ENCODE peak calls at places on chromosome 1, in nine cellular contexts. X, A, H, U, B, O, R, Z and E are unnamed samples.

GRCh38 chr1:157626099-157626498 is 28.2 kb upstream of the FCRL4 start:
- DNase-seq in X (peak; percentile 50), A (peak; percentile 25), H (no peak), U (peak; percentile 41), B (peak; percentile 12), O (no peak), R (no peak), Z (peak; percentile 5), E (peak; percentile 38)

GRCh38 chr1:34597877-34598514 is 156.9 kb upstream of the GJB5 start:
- DNase-seq in X (peak; percentile 75), A (peak; percentile 92), H (peak; percentile 6), U (peak; percentile 81), B (peak; percentile 73), O (no peak), R (peak; percentile 51), Z (peak; percentile 48), E (peak; percentile 74)

GRCh38 chr1:37989381-37989930 is 366 bp downstream of the SF3A3 start:
- DNase-seq in X (peak; percentile 31), A (peak; percentile 43), H (peak; percentile 23), U (no peak), B (no peak), O (no peak), R (no peak), Z (peak; percentile 20), E (no peak)

GRCh38 chr1:114024049-114024448 is 44.8 kb downstream of the OLFML3 start:
- DNase-seq in X (no peak), A (no peak), H (no peak), U (no peak), B (peak; percentile 51), O (no peak), R (no peak), Z (no peak), E (no peak)

GRCh38 chr1:58539553-58539952 is 7.0 kb downstream of the OMA1 start:
- DNase-seq in X (peak; percentile 9), A (no peak), H (peak; percentile 12), U (no peak), B (no peak), O (no peak), R (no peak), Z (no peak), E (no peak)

GRCh38 chr1:59397459-59397858 is 100.6 kb downstream of the FGGY start:
- DNase-seq in X (no peak), A (no peak), H (no peak), U (no peak), B (no peak), O (no peak), R (no peak), Z (no peak), E (no peak)

GRCh38 chr1:164384262-164384661 is 174.7 kb upstream of the PBX1 start:
- DNase-seq in X (no peak), A (no peak), H (no peak), U (no peak), B (no peak), O (no peak), R (no peak), Z (no peak), E (no peak)

GRCh38 chr1:168918860-168919741 is 187.4 kb upstream of the ATP1B1 start:
- DNase-seq in X (no peak), A (no peak), H (no peak), U (no peak), B (no peak), O (no peak), R (peak; percentile 16), Z (peak; percentile 92), E (no peak)

GRCh38 chr1:29876902-29877301 is 640.6 kb downstream of the PTPRU start:
- DNase-seq in X (no peak), A (no peak), H (no peak), U (no peak), B (peak; percentile 52), O (no peak), R (no peak), Z (no peak), E (no peak)

GRCh38 chr1:232271991-232272589 is 357.8 kb downstream of the SIPA1L2 start:
- DNase-seq in X (no peak), A (no peak), H (peak; percentile 31), U (no peak), B (no peak), O (no peak), R (no peak), Z (no peak), E (no peak)

GRCh38 chr1:15345711-15346355 is 63.9 kb upstream of the EFHD2 start:
- DNase-seq in X (peak; percentile 67), A (no peak), H (no peak), U (peak; percentile 77), B (no peak), O (no peak), R (peak; percentile 39), Z (peak; percentile 69), E (peak; percentile 64)

GRCh38 chr1:116002781-116003455 is 26.6 kb downstream of the SLC22A15 start:
- DNase-seq in X (no peak), A (no peak), H (no peak), U (no peak), B (no peak), O (no peak), R (no peak), Z (no peak), E (no peak)

GRCh38 chr1:62070384-62071011 is 124.2 kb upstream of the L1TD1 start:
- DNase-seq in X (no peak), A (peak; percentile 25), H (peak; percentile 13), U (no peak), B (peak; percentile 33), O (no peak), R (peak; percentile 12), Z (no peak), E (no peak)
- TF ChIP-seq CTCF in X (peak; percentile 19), A (peak; percentile 83), H (peak; percentile 52), U (peak; percentile 3), B (peak; percentile 87), O (no peak), R (peak; percentile 44), Z (peak; percentile 2), E (peak; percentile 39)

DNA sequence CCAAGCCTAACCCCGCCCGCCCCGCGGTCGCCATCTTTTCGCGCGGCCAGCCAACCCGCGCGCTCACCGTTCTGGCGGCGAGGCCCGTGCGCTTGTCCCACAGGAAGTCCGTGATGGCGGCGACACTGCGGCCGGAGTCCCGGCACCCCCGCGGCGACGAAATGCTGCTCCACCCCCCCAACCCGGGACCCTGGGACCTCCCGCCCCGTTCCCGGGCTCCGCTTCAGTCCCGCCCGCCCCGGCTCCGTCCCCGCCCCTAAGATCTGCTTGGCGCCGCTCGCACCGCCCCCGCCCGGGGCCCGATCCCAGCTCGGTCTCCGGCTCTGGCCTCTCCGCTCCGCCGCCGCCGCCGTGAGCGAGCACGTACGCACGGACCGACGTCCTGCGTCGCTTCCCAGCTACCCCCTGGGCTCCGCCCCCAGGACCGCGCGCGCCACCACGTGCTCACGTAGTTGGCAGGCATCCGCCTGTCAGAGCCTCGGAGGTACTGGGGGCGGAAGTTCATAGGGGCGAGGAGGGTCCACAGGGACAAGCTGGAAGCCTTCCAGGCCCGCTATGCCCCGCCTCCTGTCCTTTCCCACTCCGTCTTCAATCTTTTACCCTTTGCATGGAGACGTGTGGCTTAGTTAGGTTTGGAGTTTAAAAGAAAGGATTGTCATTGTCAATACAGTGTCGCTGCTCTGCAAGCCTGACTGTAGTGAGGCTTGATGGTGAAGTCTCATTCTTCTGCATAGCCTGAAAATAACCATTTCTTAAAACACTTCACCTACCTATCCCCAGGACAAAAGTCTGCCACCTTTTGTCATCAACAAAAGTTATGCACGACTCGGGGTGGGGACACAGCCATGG is at the start of gene CLK2:
- DNase-seq in X (peak; percentile 97), A (peak; percentile 90), H (peak; percentile 88), U (peak; percentile 98), B (peak; percentile 99), O (peak; percentile 96), R (peak; percentile 96), Z (peak; percentile 78), E (peak; percentile 98)
- TF ChIP-seq CTCF in X (no peak), A (no peak), H (no peak), U (no peak), B (no peak), O (no peak), R (no peak), Z (no peak), E (peak; percentile 3)

GRCh38 chr1:3616861-3617260 is 5.6 kb upstream of the MEGF6 start:
- DNase-seq in X (no peak), A (no peak), H (no peak), U (no peak), B (no peak), O (no peak), R (no peak), Z (no peak), E (no peak)
- TF ChIP-seq CTCF in X (no peak), A (no peak), H (no peak), U (no peak), B (no peak), O (no peak), R (no peak), Z (no peak), E (no peak)

DNA sequence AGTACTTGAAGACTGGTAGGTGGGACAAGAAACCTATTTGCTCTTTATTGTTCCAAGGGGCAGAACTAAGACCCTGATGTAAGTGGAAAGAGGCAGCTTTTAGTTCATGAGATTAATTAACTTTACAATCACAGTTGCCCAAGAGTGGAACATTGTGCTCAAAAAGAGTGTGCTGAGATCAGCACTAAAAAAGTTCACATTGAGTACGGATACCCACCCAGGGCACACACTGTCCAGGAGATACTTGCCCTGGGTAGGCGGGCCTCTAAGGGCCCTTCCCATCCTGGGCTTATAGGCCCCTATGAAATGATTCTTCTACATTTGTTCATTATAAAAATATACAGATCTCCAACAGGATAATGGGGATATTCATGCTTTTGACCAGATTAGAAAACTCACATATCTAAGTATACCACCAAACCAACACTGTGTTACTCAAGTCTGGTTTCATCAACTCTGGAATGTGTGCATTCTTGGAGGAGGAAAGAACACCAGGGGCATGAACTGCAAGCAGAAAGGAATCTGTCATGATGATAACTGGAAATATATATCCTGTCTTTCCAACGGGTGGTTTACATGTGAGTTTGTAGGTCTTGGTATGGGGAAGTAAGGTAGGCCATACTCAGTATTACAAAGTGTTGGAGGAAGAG is 626.2 kb downstream of the SMYD3 start:
- DNase-seq in X (no peak), A (no peak), H (peak; percentile 91), U (no peak), B (no peak), O (no peak), R (no peak), Z (peak; percentile 43), E (no peak)
- TF ChIP-seq CTCF in X (no peak), A (no peak), H (no peak), U (no peak), B (no peak), O (no peak), R (no peak), Z (no peak), E (no peak)

GRCh38 chr1:218996362-218996761 is 177.3 kb upstream of the LYPLAL1 start:
- DNase-seq in X (no peak), A (no peak), H (no peak), U (no peak), B (no peak), O (no peak), R (no peak), Z (peak; percentile 15), E (no peak)
- TF ChIP-seq CTCF in X (no peak), A (peak; percentile 21), H (peak; percentile 37), U (no peak), B (peak; percentile 45), O (no peak), R (no peak), Z (no peak), E (no peak)

DNA sequence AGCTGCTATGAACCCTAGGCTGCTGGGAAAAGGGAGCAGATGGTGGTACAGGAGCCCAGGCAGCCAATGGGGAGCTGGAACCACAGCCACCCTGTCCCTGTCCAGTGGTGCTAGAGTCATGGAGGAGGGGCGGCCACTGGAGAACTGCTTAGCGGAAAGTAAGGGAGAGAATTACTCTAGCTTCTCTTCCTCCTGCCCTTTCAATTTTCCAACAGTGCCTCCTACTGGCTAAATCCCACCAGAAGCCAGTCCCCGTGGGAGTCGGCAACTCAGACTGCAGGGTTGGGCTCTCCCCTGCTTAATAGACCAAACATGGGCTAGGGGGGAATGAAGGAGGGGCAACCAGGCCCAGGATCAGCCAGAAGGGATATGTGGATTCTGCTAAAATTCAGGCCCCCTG is 154.5 kb downstream of the ACTL8 start:
- DNase-seq in X (no peak), A (peak; percentile 23), H (peak; percentile 24), U (no peak), B (no peak), O (no peak), R (no peak), Z (no peak), E (no peak)
- TF ChIP-seq CTCF in X (no peak), A (peak; percentile 40), H (peak; percentile 57), U (peak; percentile 3), B (peak; percentile 39), O (no peak), R (no peak), Z (no peak), E (no peak)